ENCODE peak calls at places on chromosomes 5 and 9, in six cellular contexts. E, N, F, X, I and T are unnamed samples.

GRCh38 chr9:93132287-93132927 is 1.6 kb downstream of the NINJ1 start:
- DNase-seq in E (no peak), I (no peak), X (peak), N (peak), F (no peak), T (no peak)

GRCh38 chr9:108687360-108687981 is 168.3 kb downstream of the ACTL7B start:
- DNase-seq in F (no peak), E (peak), N (peak), X (no peak), I (no peak), T (no peak)

GRCh38 chr5:39102684-39103155 is 28.5 kb upstream of the RICTOR start:
- DNase-seq in F (no peak), E (no peak), X (peak), N (peak), I (no peak), T (no peak)

GRCh38 chr5:174877987-174878386 is 153.6 kb downstream of the MSX2 start:
- DNase-seq in N (no peak), X (no peak), I (no peak), E (no peak), F (no peak), T (no peak)

GRCh38 chr9:12698293-12698692 is 5.1 kb downstream of the TYRP1 start:
- DNase-seq in X (peak), E (no peak), F (no peak), I (no peak), N (peak), T (no peak)

GRCh38 chr9:131697097-131697496 is 42.8 kb downstream of the RAPGEF1 start:
- DNase-seq in X (peak), E (no peak), F (no peak), N (peak), I (no peak), T (no peak)

GRCh38 chr5:33439905-33440481 is 772 bp upstream of the TARS1 start:
- DNase-seq in I (no peak), N (no peak), F (no peak), E (no peak), X (no peak), T (no peak)

GRCh38 chr5:9905661-9906060 is 275.5 kb upstream of the TAS2R1 start:
- DNase-seq in E (no peak), I (no peak), N (no peak), F (no peak), X (peak), T (no peak)

GRCh38 chr5:129048509-129048908 is 46.0 kb upstream of the ISOC1 start:
- DNase-seq in N (no peak), F (no peak), X (no peak), I (no peak), E (no peak), T (no peak)

GRCh38 chr9:23851024-23851629 is 25.1 kb upstream of the ELAVL2 start:
- DNase-seq in E (no peak), N (peak), X (no peak), F (no peak), I (no peak), T (no peak)

GRCh38 chr9:75027187-75028107 is 646 bp downstream of the CARNMT1 start:
- DNase-seq in X (peak), E (peak), I (peak), N (peak), F (peak), T (peak)

GRCh38 chr5:87410941-87411340 is 1.8 kb downstream of the CCNH start:
- DNase-seq in X (peak), E (no peak), N (peak), I (no peak), F (no peak), T (no peak)

GRCh38 chr9:101028346-101029299 is at the start of gene PLPPR1:
- DNase-seq in N (peak), X (peak), F (no peak), E (peak), I (no peak), T (no peak)

GRCh38 chr9:132456241-132456640 is 46.2 kb downstream of the CFAP77 start:
- DNase-seq in F (no peak), I (no peak), N (no peak), E (no peak), X (no peak), T (no peak)

GRCh38 chr9:16985559-16986348 is 115.3 kb upstream of the BNC2 start:
- DNase-seq in F (no peak), N (no peak), I (no peak), E (no peak), X (peak), T (no peak)

GRCh38 chr9:115633099-115633498 is 515.1 kb upstream of the TNC start:
- DNase-seq in X (peak), N (no peak), F (no peak), E (no peak), I (no peak), T (no peak)

GRCh38 chr5:139895647-139896046 is 100.0 kb downstream of the PSD2 start:
- DNase-seq in I (no peak), X (peak), F (no peak), E (no peak), N (no peak), T (no peak)

GRCh38 chr5:171629221-171630005 is 156.2 kb upstream of the SMIM23 start:
- DNase-seq in I (no peak), F (no peak), N (no peak), X (peak), E (peak), T (no peak)

GRCh38 chr5:67094476-67095300 is 101.9 kb downstream of the CD180 start:
- DNase-seq in E (peak), F (no peak), N (peak), X (peak), I (no peak), T (no peak)

GRCh38 chr9:35923927-35924763 is 14.9 kb downstream of the SPAAR start:
- DNase-seq in F (no peak), I (no peak), E (peak), N (peak), X (peak), T (no peak)

GRCh38 chr5:135239461-135240282 is 159.4 kb downstream of the MACROH2A1 start:
- DNase-seq in F (no peak), N (peak), X (peak), E (no peak), I (no peak), T (no peak)

GRCh38 chr5:74067748-74068541 is 441.9 kb downstream of the ARHGEF28 start:
- DNase-seq in I (no peak), N (no peak), E (no peak), X (peak), F (no peak), T (no peak)

GRCh38 chr5:168106008-168106761 is 185.3 kb upstream of the WWC1 start:
- DNase-seq in I (no peak), E (no peak), F (no peak), N (no peak), X (no peak), T (no peak)

GRCh38 chr5:112693301-112693700 is 44.4 kb upstream of the APC start:
- DNase-seq in I (no peak), X (no peak), E (no peak), N (no peak), F (no peak), T (no peak)

GRCh38 chr9:131651599-131651998 is 88.3 kb downstream of the RAPGEF1 start:
- DNase-seq in F (no peak), I (no peak), X (peak), E (no peak), N (peak), T (no peak)

GRCh38 chr5:122842016-122842580 is 3.3 kb upstream of the SNX24 start:
- DNase-seq in E (no peak), F (no peak), X (no peak), I (no peak), N (no peak), T (no peak)